ENCODE peak calls at places on chromosomes 16 and 17, in seven cellular contexts. E is adrenal gland; C is NB4; M is MM.1S; X is CD8-positive, alpha-beta T cell; S is mammary epithelial cell; L is IMR-90. D is an unnamed sample.

GRCh38 chr17:46061435-46061834 is 62.4 kb downstream of the STH start:
- DNase-seq in S (peak), C (peak), M (no peak), L (no peak), X (no peak), E (no peak), D (no peak)

GRCh38 chr17:55433629-55434422 is 12.2 kb upstream of the MMD start:
- DNase-seq in M (no peak), C (peak), X (no peak), E (peak), S (peak), L (peak), D (no peak)

GRCh38 chr16:59044616-59045015 is 310.5 kb upstream of the GOT2 start:
- DNase-seq in X (no peak), L (no peak), C (no peak), M (no peak), S (no peak), E (no peak), D (no peak)

GRCh38 chr16:72620853-72621252 is 427.1 kb downstream of the ZFHX3 start:
- DNase-seq in S (no peak), C (no peak), E (no peak), M (no peak), L (no peak), X (no peak), D (no peak)

GRCh38 chr17:61926831-61927210 is 961 bp downstream of the INTS2 start:
- DNase-seq in C (no peak), S (no peak), X (no peak), E (no peak), M (no peak), L (peak), D (no peak)

GRCh38 chr17:65018612-65019290 is 37.8 kb downstream of the GNA13 start:
- DNase-seq in L (peak), M (no peak), S (peak), C (no peak), E (no peak), X (no peak), D (no peak)

GRCh38 chr17:39194089-39194984 is 3.1 kb downstream of the CACNB1 start:
- DNase-seq in E (peak), X (no peak), M (no peak), L (peak), S (no peak), C (peak), D (no peak)

GRCh38 chr17:47630614-47631013 is 19.1 kb upstream of the KPNB1 start:
- DNase-seq in X (no peak), L (no peak), C (no peak), S (no peak), M (no peak), E (no peak), D (no peak)

GRCh38 chr17:71392715-71393567 is 727.9 kb upstream of the SOX9 start:
- DNase-seq in L (peak), C (no peak), E (no peak), M (no peak), X (no peak), S (peak), D (no peak)

GRCh38 chr17:80283116-80283852 is 22.6 kb downstream of the RNF213 start:
- DNase-seq in X (no peak), E (peak), M (no peak), C (no peak), L (no peak), S (no peak), D (no peak)

GRCh38 chr16:66474750-66475199 is 47.7 kb downstream of the BEAN1 start:
- DNase-seq in C (peak), E (no peak), M (peak), L (no peak), S (no peak), X (peak), D (peak)

GRCh38 chr16:77564791-77565390 is 130.1 kb upstream of the ADAMTS18 start:
- DNase-seq in E (no peak), C (no peak), M (no peak), X (no peak), L (peak), S (no peak), D (no peak)

GRCh38 chr17:49471089-49471683 is 23.9 kb upstream of the NGFR start:
- DNase-seq in C (no peak), M (no peak), S (no peak), L (no peak), E (peak), X (no peak), D (no peak)

GRCh38 chr16:78705694-78706093 is 606.2 kb downstream of the WWOX start:
- DNase-seq in E (no peak), L (peak), S (peak), M (peak), C (peak), X (no peak), D (peak)

GRCh38 chr16:270381-271255 is 5.1 kb downstream of the RGS11 start:
- DNase-seq in C (no peak), S (no peak), X (no peak), M (no peak), E (no peak), L (no peak), D (no peak)

GRCh38 chr17:4594406-4595349 is 10.3 kb downstream of the SMTNL2 start:
- DNase-seq in E (no peak), X (peak), M (peak), L (no peak), C (no peak), S (no peak), D (peak)

GRCh38 chr16:25155553-25156460 is 44.3 kb downstream of the LCMT1 start:
- DNase-seq in C (no peak), E (peak), X (no peak), M (no peak), S (peak), L (peak), D (no peak)

GRCh38 chr16:48279199-48279598 is 31.9 kb upstream of the ABCC11 start:
- DNase-seq in E (no peak), X (no peak), L (no peak), S (no peak), C (no peak), M (no peak), D (no peak)

GRCh38 chr16:1412847-1413246 is 1.7 kb downstream of the UNKL start:
- DNase-seq in M (no peak), S (no peak), C (no peak), L (no peak), X (no peak), E (no peak), D (no peak)

GRCh38 chr16:46862555-46863447 is 21.4 kb upstream of the GPT2 start:
- DNase-seq in C (peak), E (no peak), X (no peak), L (peak), M (no peak), S (peak), D (no peak)

GRCh38 chr17:73592531-73592961 is 51.7 kb downstream of the SDK2 start:
- DNase-seq in E (peak), C (no peak), M (no peak), X (peak), S (no peak), L (no peak), D (no peak)

GRCh38 chr17:73430848-73431247 is 119.0 kb upstream of the CDC42EP4 start:
- DNase-seq in S (no peak), M (peak), X (peak), C (peak), L (no peak), E (peak), D (no peak)

GRCh38 chr16:2204727-2205103 is 539 bp upstream of the MLST8 start:
- DNase-seq in X (no peak), L (no peak), S (no peak), E (no peak), C (no peak), M (no peak), D (no peak)

GRCh38 chr17:76535788-76536510 is 1.6 kb downstream of the CYGB start:
- DNase-seq in E (no peak), X (no peak), L (no peak), M (no peak), S (no peak), C (no peak), D (no peak)

GRCh38 chr16:54080524-54081008 is 206.0 kb downstream of the IRX3 start:
- DNase-seq in L (peak), C (peak), X (no peak), S (peak), M (no peak), E (no peak), D (no peak)

GRCh38 chr17:9123594-9124553 is 102.6 kb downstream of the NTN1 start:
- DNase-seq in S (no peak), X (no peak), C (no peak), M (no peak), L (no peak), E (no peak), D (no peak)

DNA sequence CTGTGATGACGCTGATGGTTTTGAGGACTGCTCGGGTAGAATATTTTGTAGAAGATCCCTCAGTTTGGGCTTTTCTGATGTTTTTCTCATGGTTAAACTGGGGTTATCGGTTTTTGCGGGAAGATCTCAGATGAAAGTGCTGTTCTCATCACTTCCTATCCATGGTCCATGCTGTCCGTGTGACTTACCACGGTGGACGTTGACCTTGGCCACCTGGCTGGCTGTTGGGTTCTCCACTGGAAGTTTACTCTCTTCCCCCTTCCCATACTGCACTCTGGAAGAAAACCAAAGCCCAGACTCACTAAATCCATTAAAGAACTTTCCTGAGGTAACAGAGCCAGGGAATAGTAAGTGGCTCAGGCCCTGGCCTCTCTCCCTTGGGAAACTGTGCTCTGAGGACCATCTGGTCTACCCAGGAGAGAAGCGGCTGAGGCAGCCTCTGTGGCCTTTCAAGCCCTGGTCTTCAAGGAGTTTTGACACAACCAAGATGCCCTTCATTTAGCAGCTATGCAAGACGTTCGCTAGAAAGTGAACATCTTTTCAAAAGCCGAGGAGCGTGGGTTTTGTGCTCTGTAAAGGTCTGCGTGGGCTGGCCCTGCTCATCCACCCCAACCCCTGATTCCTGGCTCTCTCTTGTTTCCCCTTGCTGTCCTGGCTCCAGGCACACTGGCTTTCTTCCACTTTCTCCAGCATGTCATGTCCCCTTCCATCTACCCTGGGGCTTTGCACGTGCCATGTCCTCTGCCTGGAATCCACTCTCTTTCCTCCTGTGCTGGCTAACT is 43.1 kb downstream of the IRF8 start:
- DNase-seq in X (no peak), E (no peak), C (no peak), S (no peak), L (no peak), M (no peak), D (no peak)
- TF ChIP-seq CTCF in X (no peak), E (no peak), C (no peak), S (no peak), L (no peak), M (no peak), D (no peak)

GRCh38 chr16:14627088-14627487 is 3.0 kb downstream of the PARN start:
- DNase-seq in X (no peak), E (no peak), M (no peak), L (no peak), C (no peak), S (no peak), D (no peak)
- TF ChIP-seq CTCF in X (no peak), E (no peak), M (no peak), L (no peak), C (no peak), S (no peak), D (no peak)

GRCh38 chr16:31456988-31457360 is 2.3 kb upstream of the ARMC5 start:
- DNase-seq in M (no peak), S (no peak), X (no peak), C (no peak), E (no peak), L (no peak), D (no peak)

GRCh38 chr16:31460582-31461002 is 1.3 kb downstream of the ARMC5 start:
- DNase-seq in M (peak), E (no peak), S (peak), L (peak), X (no peak), C (peak), D (no peak)

GRCh38 chr16:31458835-31459721 is at the start of gene ARMC5:
- DNase-seq in E (peak), C (peak), S (peak), L (peak), M (peak), X (peak), D (peak)

GRCh38 chr16:31459722-31460581 is 651 bp downstream of the ARMC5 start:
- DNase-seq in X (peak), C (peak), L (peak), S (peak), E (peak), M (peak), D (peak)

GRCh38 chr16:31458073-31458834 is 1.0 kb upstream of the ARMC5 start:
- DNase-seq in L (peak), M (peak), E (peak), C (peak), S (peak), X (peak), D (peak)
- TF ChIP-seq CTCF in L (peak), M (peak), E (peak), C (peak), S (peak), X (no peak), D (peak)

DNA sequence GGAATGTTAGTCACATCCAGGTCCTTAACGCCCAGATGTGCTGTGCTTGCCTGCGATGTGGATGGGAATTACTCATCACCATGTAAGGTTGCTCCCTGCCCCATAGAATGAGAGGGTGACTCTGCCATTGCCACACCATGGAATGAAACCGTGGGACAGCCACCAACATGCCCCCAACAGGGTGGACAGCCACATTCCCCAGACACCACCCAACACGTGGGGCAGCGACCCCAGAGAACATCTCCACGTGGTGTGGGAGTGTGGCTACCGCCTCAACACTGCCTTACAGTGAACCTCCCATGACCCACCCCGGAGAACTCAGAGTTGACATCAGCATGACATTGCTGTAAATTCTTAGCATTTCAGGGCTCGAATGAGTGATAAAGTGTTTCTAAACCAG is 31.9 kb downstream of the SCNN1B start:
- DNase-seq in M (no peak), S (no peak), L (no peak), E (no peak), C (no peak), X (no peak), D (no peak)
- TF ChIP-seq CTCF in M (no peak), S (no peak), L (no peak), E (no peak), C (no peak), X (no peak), D (no peak)

DNA sequence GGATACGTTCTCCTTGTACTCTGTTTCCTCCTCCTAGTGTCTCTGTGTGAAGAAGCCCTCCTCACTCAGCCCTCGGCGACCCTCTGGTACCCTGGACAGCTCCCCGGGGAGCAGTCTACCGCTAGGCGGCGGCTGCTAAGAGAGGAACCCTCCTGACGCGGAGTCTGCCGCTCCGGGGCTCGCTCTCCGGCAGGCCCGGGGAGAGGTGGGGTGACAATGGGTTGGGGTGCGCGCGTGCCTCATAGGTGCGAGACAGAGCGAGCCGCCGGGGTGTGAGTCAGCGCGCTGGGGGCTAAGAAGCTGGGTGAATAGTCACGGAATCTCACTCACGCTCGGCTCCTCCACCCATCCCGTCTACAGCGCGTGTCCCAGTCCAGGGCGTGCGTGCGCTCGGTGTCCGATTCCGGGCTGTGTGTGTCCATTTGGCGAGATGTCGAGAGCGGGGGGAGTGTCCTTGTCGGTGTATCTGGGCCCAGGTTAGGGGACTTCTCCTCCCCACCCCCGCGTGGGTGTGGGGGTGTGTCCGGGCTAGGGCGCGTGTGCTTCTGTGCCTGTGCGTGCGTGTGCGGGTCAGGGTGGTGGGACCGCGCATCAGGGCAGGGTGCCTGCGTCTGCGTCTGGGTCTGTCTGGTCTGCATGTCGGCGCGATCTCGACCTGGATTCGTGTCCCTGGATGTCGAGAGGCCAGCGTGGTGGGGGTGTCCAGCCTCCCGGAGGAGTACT is 578 bp upstream of the HS3ST2 start:
- DNase-seq in E (peak), L (peak), C (peak), X (no peak), S (peak), M (no peak), D (peak)
- TF ChIP-seq CTCF in E (peak), L (peak), C (no peak), X (no peak), S (peak), M (peak), D (peak)

GRCh38 chr17:6853764-6854442 is 22.4 kb upstream of the TEKT1 start:
- DNase-seq in S (peak), M (peak), L (no peak), X (peak), E (no peak), C (no peak), D (peak)
- TF ChIP-seq CTCF in S (peak), M (peak), L (no peak), X (no peak), E (no peak), C (no peak), D (peak)

GRCh38 chr17:17313350-17313991 is 10.3 kb downstream of the NT5M start:
- DNase-seq in E (peak), S (peak), C (peak), X (peak), M (peak), L (no peak), D (peak)
- TF ChIP-seq CTCF in E (peak), S (peak), C (peak), X (peak), M (peak), L (peak), D (peak)

DNA sequence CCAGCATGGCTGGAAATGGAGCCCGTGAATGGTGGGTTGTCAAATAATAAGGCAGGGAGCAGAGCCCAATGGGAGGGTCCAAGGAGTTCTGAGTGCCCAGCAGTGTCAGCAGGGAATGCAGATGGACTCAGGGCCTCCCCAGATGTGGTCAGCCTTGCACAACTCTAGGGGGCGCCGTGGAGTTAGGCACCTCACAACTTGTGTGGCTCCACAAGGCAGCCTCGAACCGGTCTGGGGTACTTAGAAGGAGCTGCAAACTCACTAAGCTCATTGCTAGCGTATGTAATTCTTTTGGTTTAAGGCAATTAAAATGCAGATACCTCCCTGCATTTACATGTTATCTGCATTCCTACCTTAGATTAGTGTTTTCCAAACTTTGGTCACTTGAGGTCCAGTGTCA is 18.1 kb downstream of the IRF8 start:
- DNase-seq in S (no peak), E (no peak), M (no peak), C (peak), X (no peak), L (no peak), D (no peak)
- TF ChIP-seq CTCF in S (no peak), E (no peak), M (no peak), C (peak), X (no peak), L (no peak), D (no peak)

D was measured in GM20000.